ENCODE peak calls at places on chromosomes 11 and 22, in four cellular contexts. E is PC-3, T is GM12891, Y is bronchial epithelial cell. X is an unnamed sample.

GRCh38 chr11:59208956-59209355 is 3.8 kb downstream of the MPEG1 start:
- DNase-seq in E (no peak), T (no peak), Y (peak; percentile 33), X (no peak)

GRCh38 chr11:19683862-19684491 is 28.7 kb upstream of the NAV2 start:
- DNase-seq in E (no peak), T (no peak), Y (no peak), X (no peak)

GRCh38 chr11:77547863-77548551 is 41.7 kb upstream of the AQP11 start:
- DNase-seq in E (peak; percentile 81), T (peak; percentile 28), Y (peak; percentile 64), X (peak; percentile 73)

GRCh38 chr11:14042686-14043440 is 80.3 kb downstream of the SPON1 start:
- DNase-seq in E (no peak), T (no peak), Y (no peak), X (no peak)

GRCh38 chr22:23409976-23410375 is 170.1 kb downstream of the IGLL1 start:
- DNase-seq in E (no peak), T (no peak), Y (no peak), X (no peak)

GRCh38 chr11:87256694-87257340 is 219.1 kb downstream of the TMEM135 start:
- DNase-seq in E (no peak), T (no peak), Y (no peak), X (no peak)

GRCh38 chr11:23509023-23509422 is 648.7 kb upstream of the CCDC179 start:
- DNase-seq in E (peak; percentile 77), T (no peak), Y (peak; percentile 97), X (peak; percentile 73)

GRCh38 chr22:32326647-32327046 is 31.0 kb upstream of the RFPL3 start:
- DNase-seq in E (no peak), T (no peak), Y (no peak), X (no peak)

GRCh38 chr22:25357606-25358420 is 138.4 kb downstream of the CRYBB2 start:
- DNase-seq in E (no peak), T (no peak), Y (no peak), X (no peak)

GRCh38 chr11:508956-509355 is 1.9 kb upstream of the RNH1 start:
- DNase-seq in E (no peak), T (no peak), Y (no peak), X (no peak)

GRCh38 chr11:129973809-129974208 is 28.8 kb downstream of the PRDM10 start:
- DNase-seq in E (no peak), T (no peak), Y (no peak), X (no peak)

GRCh38 chr11:131694526-131695424 is 324.4 kb downstream of the NTM start:
- DNase-seq in E (peak; percentile 81), T (peak; percentile 74), Y (peak; percentile 57), X (peak; percentile 79)

GRCh38 chr11:65662247-65662801 is 392 bp downstream of the RELA start:
- DNase-seq in E (peak; percentile 16), T (no peak), Y (no peak), X (no peak)

GRCh38 chr22:42939941-42940653 is 74.9 kb downstream of the PACSIN2 start:
- DNase-seq in E (peak; percentile 93), T (no peak), Y (peak; percentile 92), X (peak; percentile 86)

GRCh38 chr11:14567064-14567651 is 47.0 kb upstream of the PSMA1 start:
- DNase-seq in E (no peak), T (no peak), Y (no peak), X (no peak)

GRCh38 chr11:68047437-68048290 is 8.8 kb downstream of the TCIRG1 start:
- DNase-seq in E (no peak), T (no peak), Y (peak; percentile 22), X (peak; percentile 63)

GRCh38 chr11:3865388-3866193 is 10.1 kb downstream of the STIM1 start:
- DNase-seq in E (peak; percentile 66), T (no peak), Y (peak; percentile 86), X (peak; percentile 79)

GRCh38 chr11:67269401-67270255 is 3.4 kb downstream of the GRK2 start:
- DNase-seq in E (no peak), T (no peak), Y (no peak), X (no peak)

GRCh38 chr11:57568330-57568766 is 876 bp upstream of the UBE2L6 start:
- DNase-seq in E (peak; percentile 87), T (no peak), Y (peak; percentile 55), X (peak; percentile 78)

GRCh38 chr11:13174090-13174489 is 103.5 kb upstream of the BMAL1 start:
- DNase-seq in E (no peak), T (no peak), Y (no peak), X (no peak)

GRCh38 chr11:70068950-70069349 is 9.2 kb upstream of the ANO1 start:
- DNase-seq in E (no peak), T (no peak), Y (no peak), X (no peak)

GRCh38 chr11:134244593-134244992 is 8.6 kb downstream of the THYN1 start:
- DNase-seq in E (peak; percentile 48), T (peak; percentile 51), Y (peak; percentile 19), X (peak; percentile 27)

GRCh38 chr11:119206512-119207299 is 567 bp downstream of the CBL start:
- DNase-seq in E (peak; percentile 42), T (no peak), Y (no peak), X (peak; percentile 24)

GRCh38 chr11:61812736-61813411 is 3.9 kb downstream of the FADS1 start:
- DNase-seq in E (no peak), T (no peak), Y (no peak), X (no peak)

GRCh38 chr11:44949160-44950035 is 1.3 kb downstream of the TP53I11 start:
- DNase-seq in E (peak; percentile 41), T (no peak), Y (no peak), X (no peak)

GRCh38 chr11:128579790-128580504 is 7.4 kb downstream of the ETS1 start:
- DNase-seq in E (peak; percentile 51), T (no peak), Y (peak; percentile 85), X (peak; percentile 81)

GRCh38 chr11:47966621-47967020 is 13.7 kb upstream of the PTPRJ start:
- DNase-seq in E (no peak), T (no peak), Y (no peak), X (no peak)

GRCh38 chr11:16184588-16184987 is 171.8 kb downstream of the SOX6 start:
- DNase-seq in E (peak; percentile 60), T (no peak), Y (peak; percentile 89), X (peak; percentile 82)

GRCh38 chr11:2369896-2370295 is 7.2 kb upstream of the CD81 start:
- DNase-seq in E (no peak), T (no peak), Y (no peak), X (no peak)

GRCh38 chr11:114399490-114399889 is 821 bp downstream of the C11orf71 start:
- DNase-seq in E (peak; percentile 37), T (no peak), Y (no peak), X (no peak)

GRCh38 chr11:77244277-77245014 is 57.0 kb downstream of the GDPD4 start:
- DNase-seq in E (peak; percentile 82), T (no peak), Y (peak; percentile 84), X (peak; percentile 69)

GRCh38 chr11:77287615-77288273 is 13.7 kb downstream of the GDPD4 start:
- DNase-seq in E (peak; percentile 87), T (no peak), Y (peak; percentile 91), X (peak; percentile 91)

GRCh38 chr11:119091966-119092879 is 7.5 kb downstream of the HMBS start:
- DNase-seq in E (no peak), T (no peak), Y (no peak), X (no peak)

GRCh38 chr11:1062075-1062820 is 12.4 kb upstream of the MUC2 start:
- DNase-seq in E (no peak), T (no peak), Y (no peak), X (no peak)

X was measured in epithelial cell of esophagus.